ENCODE peak calls at places on chromosome 4, in eight cellular contexts. M is OCI-LY7, H is fibroblast of pulmonary artery, B is NB4, Q is cardiac muscle cell, F is astrocyte of the spinal cord, W is heart right ventricle, D is tibial artery. Z is an unnamed sample.

GRCh38 chr4:146370841-146371240 is 150.9 kb downstream of the SLC10A7 start:
- DNase-seq in B (no peak), H (peak), Q (peak), F (peak), M (no peak), D (no peak), W (no peak), Z (peak)

GRCh38 chr4:140098481-140099132 is 55.4 kb downstream of the MAML3 start:
- DNase-seq in M (no peak), D (no peak), F (peak), B (peak), Q (peak), W (peak), H (peak), Z (peak)

GRCh38 chr4:77194366-77194765 is 37.4 kb downstream of the CCNG2 start:
- DNase-seq in F (no peak), Q (no peak), D (no peak), H (no peak), W (no peak), B (no peak), M (no peak), Z (no peak)

GRCh38 chr4:187770345-187770744 is 225.2 kb upstream of the ZFP42 start:
- DNase-seq in W (no peak), F (no peak), H (no peak), M (no peak), D (no peak), B (peak), Q (no peak), Z (no peak)

GRCh38 chr4:16289872-16290554 is 63.7 kb upstream of the TAPT1 start:
- DNase-seq in W (peak), H (peak), B (peak), F (peak), Q (peak), M (peak), D (no peak), Z (peak)

GRCh38 chr4:176921256-176921655 is 128.5 kb upstream of the VEGFC start:
- DNase-seq in D (no peak), W (no peak), Q (peak), B (no peak), M (no peak), H (no peak), F (no peak), Z (no peak)

GRCh38 chr4:85496146-85496849 is 21.3 kb downstream of the ARHGAP24 start:
- DNase-seq in Q (peak), D (no peak), H (peak), W (no peak), F (peak), M (no peak), B (no peak), Z (peak)

GRCh38 chr4:96598465-96598864 is 758.6 kb downstream of the PDHA2 start:
- DNase-seq in W (peak), D (no peak), H (peak), M (no peak), B (no peak), F (no peak), Q (peak), Z (no peak)

GRCh38 chr4:68365068-68365467 is 15.2 kb upstream of the YTHDC1 start:
- DNase-seq in W (no peak), H (no peak), D (no peak), B (no peak), F (no peak), M (no peak), Q (no peak), Z (no peak)

GRCh38 chr4:189187531-189188052 is 753.1 kb upstream of the FRG1 start:
- DNase-seq in H (no peak), W (no peak), B (no peak), M (no peak), Q (no peak), F (no peak), D (no peak), Z (peak)

GRCh38 chr4:3238721-3239120 is 10.2 kb upstream of the MSANTD1 start:
- DNase-seq in D (no peak), F (no peak), H (no peak), Q (no peak), B (no peak), M (no peak), W (no peak), Z (no peak)

GRCh38 chr4:15469402-15470148 is at the start of gene CC2D2A:
- DNase-seq in H (peak), M (no peak), Q (peak), F (peak), W (no peak), B (no peak), D (no peak), Z (peak)

GRCh38 chr4:133624744-133625143 is 475.6 kb downstream of the PCDH10 start:
- DNase-seq in B (no peak), H (no peak), W (no peak), D (no peak), M (no peak), F (peak), Q (no peak), Z (no peak)

GRCh38 chr4:4225915-4226605 is 669 bp downstream of the OTOP1 start:
- DNase-seq in D (no peak), Q (peak), H (no peak), M (no peak), F (no peak), B (no peak), W (no peak), Z (no peak)

GRCh38 chr4:5592272-5592671 is 116.1 kb downstream of the EVC2 start:
- DNase-seq in F (no peak), Q (no peak), D (no peak), M (no peak), W (no peak), B (no peak), H (no peak), Z (no peak)

GRCh38 chr4:156764145-156764544 is 207.5 kb downstream of the PDGFC start:
- DNase-seq in B (no peak), D (no peak), Q (peak), H (peak), W (no peak), F (peak), M (no peak), Z (peak)

GRCh38 chr4:23788460-23788859 is 101.4 kb downstream of the PPARGC1A start:
- DNase-seq in Q (peak), W (no peak), B (peak), M (no peak), D (no peak), F (no peak), H (peak), Z (peak)

GRCh38 chr4:11106190-11106589 is 322.5 kb downstream of the HS3ST1 start:
- DNase-seq in B (no peak), F (peak), W (no peak), H (peak), Q (peak), M (no peak), D (no peak), Z (peak)

GRCh38 chr4:123286903-123287466 is 109.6 kb upstream of the SPRY1 start:
- DNase-seq in H (no peak), M (no peak), Q (no peak), W (no peak), F (no peak), B (no peak), D (no peak), Z (no peak)

GRCh38 chr4:106366026-106366425 is 2.6 kb downstream of the GIMD1 start:
- DNase-seq in F (no peak), Q (peak), D (no peak), W (no peak), B (no peak), H (peak), M (no peak), Z (peak)

GRCh38 chr4:46844325-46844917 is 64.6 kb downstream of the COX7B2 start:
- DNase-seq in H (peak), W (peak), D (no peak), M (peak), Q (peak), F (peak), B (peak), Z (peak)

GRCh38 chr4:34422472-34422871 is 1821.8 kb downstream of the ARAP2 start:
- DNase-seq in M (no peak), B (no peak), H (peak), F (peak), D (no peak), Q (peak), W (no peak), Z (peak)

GRCh38 chr4:173171098-173171497 is 2.5 kb downstream of the GALNT7 start:
- DNase-seq in B (peak), Q (peak), H (peak), M (peak), W (no peak), D (no peak), F (peak), Z (peak)
- TF ChIP-seq CTCF in B (peak), Q (peak), H (peak), M (peak), W (no peak), D (no peak), F (peak), Z (peak)

DNA sequence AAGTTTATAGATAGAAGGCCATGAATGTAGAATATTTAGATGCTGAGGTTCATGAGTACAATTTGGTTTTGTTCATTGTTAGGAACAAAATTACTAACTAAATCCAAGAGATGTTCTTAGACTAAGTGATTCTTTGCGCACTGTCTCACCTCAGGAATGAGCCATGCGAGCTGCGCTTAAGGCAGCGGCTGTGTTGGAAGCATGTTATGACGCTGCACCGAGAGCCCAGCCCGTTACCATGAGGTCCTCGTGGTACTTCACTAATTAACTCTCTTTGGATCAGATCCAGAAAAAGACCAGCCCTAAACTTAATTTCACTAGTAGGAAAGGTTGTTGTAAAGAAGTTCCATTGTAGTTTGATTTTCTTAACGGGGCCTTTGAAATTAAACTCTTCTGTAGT is 166.3 kb downstream of the RAPGEF2 start:
- DNase-seq in H (no peak), W (no peak), B (no peak), F (no peak), M (no peak), Q (no peak), D (no peak), Z (no peak)
- H3K4me3 ChIP-seq in H (no peak), W (peak), B (no peak), F (no peak), M (no peak), Q (no peak), D (no peak), Z (no peak)

DNA sequence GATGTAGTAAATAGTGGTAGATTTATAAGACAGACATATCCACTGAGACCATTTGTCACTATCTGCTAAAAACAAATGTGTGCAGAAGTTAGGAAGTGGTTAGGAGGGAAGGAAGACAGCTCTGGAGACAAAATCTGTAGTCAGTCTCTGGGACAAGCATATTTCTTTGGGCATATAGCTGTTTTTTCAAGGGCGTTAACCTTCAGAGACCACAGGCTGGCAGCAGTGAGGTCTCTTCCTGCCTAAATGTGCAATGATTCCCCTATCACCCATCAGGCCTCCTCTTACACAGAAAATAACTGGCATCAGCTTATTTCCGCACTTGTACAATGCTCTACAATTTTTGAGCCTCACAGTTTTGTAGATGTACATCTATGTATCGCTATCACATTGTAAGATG is 6.5 kb downstream of the TMEM150C start:
- DNase-seq in H (peak), D (no peak), M (peak), W (no peak), Q (no peak), B (peak), F (no peak), Z (no peak)
- TF ChIP-seq CTCF in H (peak), D (no peak), M (peak), W (no peak), Q (peak), B (peak), F (no peak), Z (no peak)

GRCh38 chr4:154492288-154492687 is 689 bp upstream of the DCHS2 start:
- DNase-seq in M (no peak), D (no peak), F (no peak), Q (no peak), B (no peak), H (no peak), W (no peak), Z (no peak)
- H3K4me3 ChIP-seq in M (no peak), D (peak), F (no peak), Q (peak), B (no peak), H (no peak), W (peak), Z (no peak)

Z was measured in epithelial cell of esophagus.